ENCODE peak calls at places on chromosomes 5 and 9, in ten cellular contexts. E, O, G, F, X, P, N, T, U and W are unnamed samples.

GRCh38 chr5:3103241-3103855 is 351.9 kb upstream of the IRX2 start:
- DNase-seq in N (no peak), U (no peak), P (no peak), X (no peak), O (no peak), F (no peak), T (no peak), G (no peak), E (peak; percentile 84), W (no peak)

GRCh38 chr9:4792054-4792571 is 631 bp upstream of the RCL1 start:
- DNase-seq in N (peak; percentile 37), O (peak; percentile 8), X (no peak), T (no peak), U (no peak), G (peak; percentile 58), E (no peak), P (no peak), F (no peak), W (no peak)

GRCh38 chr5:1011741-1012315 is 3.2 kb downstream of the NKD2 start:
- DNase-seq in T (no peak), P (no peak), U (no peak), E (no peak), G (no peak), O (no peak), F (no peak), X (no peak), N (no peak), W (peak; percentile 8)

GRCh38 chr5:96997265-96997859 is 61.5 kb downstream of the LNPEP start:
- DNase-seq in P (no peak), G (no peak), U (peak; percentile 70), F (no peak), O (peak; percentile 63), T (no peak), E (no peak), N (peak; percentile 56), X (peak; percentile 63), W (no peak)

GRCh38 chr9:33165263-33166151 is 1.6 kb downstream of the B4GALT1 start:
- DNase-seq in G (no peak), N (peak; percentile 90), X (peak; percentile 46), E (peak; percentile 87), U (peak; percentile 73), F (no peak), O (peak; percentile 94), P (no peak), T (no peak), W (peak; percentile 51)

GRCh38 chr5:89583534-89583933 is 700.5 kb upstream of the MEF2C start:
- DNase-seq in N (no peak), G (no peak), T (no peak), X (no peak), E (no peak), F (no peak), U (no peak), O (no peak), P (no peak), W (no peak)

GRCh38 chr9:77588319-77588937 is 59.7 kb downstream of the GNA14 start:
- DNase-seq in O (peak; percentile 90), E (peak; percentile 23), G (no peak), U (peak; percentile 94), N (no peak), F (no peak), T (no peak), P (no peak), X (peak; percentile 88), W (no peak)

GRCh38 chr9:128372188-128372641 is 1.0 kb downstream of the URM1 start:
- DNase-seq in N (no peak), U (peak; percentile 44), G (no peak), X (peak; percentile 21), T (peak; percentile 52), O (peak; percentile 25), F (no peak), P (no peak), E (no peak), W (no peak)